ENCODE peak calls at places on chromosomes 4 and X, in four cellular contexts. S is NCI-H345; W is activated CD4-positive, alpha-beta T cell treated with anti-CD3 and anti-CD28 coated beads, Interleukin-2, amount 50 U/mL, for 48 hours; O is sciatic nerve. N is an unnamed sample.

GRCh38 chr4:2280531-2281300 is 18.8 kb upstream of the MXD4 start:
- DNase-seq in S (peak), W (no peak), O (no peak), N (no peak)

GRCh38 chrX:85590638-85591037 is 211.2 kb upstream of the POF1B start:
- DNase-seq in S (no peak), W (no peak), O (no peak), N (no peak)

GRCh38 chr4:7652006-7652405 is 217.3 kb upstream of the PSAPL1 start:
- DNase-seq in S (no peak), W (no peak), O (no peak), N (no peak)

GRCh38 chr4:147049940-147050852 is 104.5 kb upstream of the TTC29 start:
- DNase-seq in S (no peak), W (no peak), O (no peak), N (no peak)

GRCh38 chr4:113666386-113667114 is 95.0 kb downstream of the CAMK2D start:
- DNase-seq in S (no peak), W (no peak), O (no peak), N (no peak)

GRCh38 chrX:18354369-18355329 is at the start of gene SCML2:
- DNase-seq in S (peak), W (peak), O (no peak), N (peak)

GRCh38 chrX:69616520-69617203 is 749 bp downstream of the EDA start:
- DNase-seq in S (no peak), W (peak), O (peak), N (no peak)

GRCh38 chrX:69319376-69319775 is 154.1 kb upstream of the PJA1 start:
- DNase-seq in S (no peak), W (no peak), O (no peak), N (no peak)

GRCh38 chr4:142565771-142566170 is 280.3 kb downstream of the INPP4B start:
- DNase-seq in S (no peak), W (no peak), O (no peak), N (no peak)

GRCh38 chr4:66769436-66769835 is 775.9 kb downstream of the CENPC start:
- DNase-seq in S (no peak), W (no peak), O (no peak), N (no peak)

GRCh38 chr4:184052616-184053015 is 147.5 kb downstream of the STOX2 start:
- DNase-seq in S (no peak), W (no peak), O (no peak), N (no peak)

GRCh38 chr4:142098380-142098779 is 462.0 kb downstream of the IL15 start:
- DNase-seq in S (no peak), W (no peak), O (no peak), N (no peak)

GRCh38 chr4:141541851-141542250 is 94.5 kb upstream of the IL15 start:
- DNase-seq in S (no peak), W (no peak), O (no peak), N (no peak)

GRCh38 chr4:107682306-107682705 is 37.7 kb downstream of the PAPSS1 start:
- DNase-seq in S (no peak), W (no peak), O (no peak), N (no peak)

GRCh38 chr4:83207497-83208105 is 77.0 kb downstream of the COQ2 start:
- DNase-seq in S (no peak), W (no peak), O (no peak), N (no peak)

GRCh38 chr4:150305995-150306394 is 227.8 kb downstream of the DCLK2 start:
- DNase-seq in S (no peak), W (no peak), O (no peak), N (no peak)

GRCh38 chr4:157114671-157115070 is 38.7 kb downstream of the GLRB start:
- DNase-seq in S (no peak), W (no peak), O (no peak), N (no peak)

GRCh38 chrX:110153900-110154299 is 151.0 kb downstream of the TMEM164 start:
- DNase-seq in S (no peak), W (no peak), O (no peak), N (no peak)

GRCh38 chr4:156536661-156537060 is 434.9 kb downstream of the PDGFC start:
- DNase-seq in S (no peak), W (no peak), O (no peak), N (no peak)

GRCh38 chr4:90002406-90003040 is 107.9 kb downstream of the MMRN1 start:
- DNase-seq in S (peak), W (no peak), O (no peak), N (no peak)

GRCh38 chr4:37675587-37676290 is 10.4 kb downstream of the RELL1 start:
- DNase-seq in S (no peak), W (no peak), O (no peak), N (no peak)

GRCh38 chr4:145069361-145069760 is 28.6 kb downstream of the ANAPC10 start:
- DNase-seq in S (no peak), W (no peak), O (no peak), N (no peak)

GRCh38 chr4:75858721-75859120 is 43.5 kb downstream of the PPEF2 start:
- DNase-seq in S (no peak), W (no peak), O (no peak), N (no peak)

GRCh38 chrX:71637848-71638247 is 19.5 kb upstream of the CXCR3 start:
- DNase-seq in S (no peak), W (no peak), O (no peak), N (no peak)

GRCh38 chr4:16812041-16812440 is 86.4 kb downstream of the LDB2 start:
- DNase-seq in S (no peak), W (no peak), O (no peak), N (no peak)

GRCh38 chr4:180081072-180081471 is 2162.1 kb upstream of the TENM3 start:
- DNase-seq in S (no peak), W (no peak), O (no peak), N (no peak)

GRCh38 chrX:9352683-9353430 is 112.0 kb upstream of the TBL1X start:
- DNase-seq in S (no peak), W (peak), O (no peak), N (no peak)

GRCh38 chr4:53777244-53777984 is 186.1 kb upstream of the LNX1 start:
- DNase-seq in S (no peak), W (no peak), O (no peak), N (no peak)

GRCh38 chr4:143337600-143338287 is 1.1 kb downstream of the GAB1 start:
- DNase-seq in S (no peak), W (peak), O (peak), N (no peak)

GRCh38 chrX:13140007-13140406 is 95.6 kb upstream of the FAM9C start:
- DNase-seq in S (no peak), W (no peak), O (no peak), N (no peak)

GRCh38 chr4:5979981-5980380 is 38.2 kb downstream of the C4orf50 start:
- DNase-seq in S (peak), W (no peak), O (no peak), N (peak)

GRCh38 chrX:41781500-41781899 is 57.5 kb downstream of the GPR82 start:
- DNase-seq in S (peak), W (no peak), O (no peak), N (peak)

GRCh38 chrX:54494166-54494969 is 1.7 kb downstream of the FGD1 start:
- DNase-seq in S (no peak), W (no peak), O (no peak), N (no peak)

GRCh38 chr4:172202480-172203076 is 389.4 kb downstream of the GALNTL6 start:
- DNase-seq in S (peak), W (no peak), O (no peak), N (no peak)

GRCh38 chr4:65046496-65047101 is 623.7 kb downstream of the EPHA5 start:
- DNase-seq in S (no peak), W (no peak), O (no peak), N (no peak)

GRCh38 chrX:82070948-82071347 is 869.0 kb downstream of the SH3BGRL start:
- DNase-seq in S (no peak), W (no peak), O (no peak), N (no peak)

N was measured in NCI-H774.